ENCODE peak calls at places on chromosome 9, in six cellular contexts. T is foreskin keratinocyte, K is H1, U is tibial artery, P is GM23248, Y is uterus. A is an unnamed sample.

GRCh38 chr9:116133163-116133562 is 20.4 kb upstream of the PAPPA start:
- DNase-seq in Y (no peak), P (no peak), T (no peak), K (no peak), U (no peak), A (no peak)

GRCh38 chr9:99040911-99041582 is 63.9 kb upstream of the TGFBR1 start:
- DNase-seq in T (no peak), P (peak; percentile 91), K (no peak), Y (no peak), U (no peak), A (no peak)

GRCh38 chr9:122179690-122180074 is 20.0 kb downstream of the MORN5 start:
- DNase-seq in P (peak; percentile 75), Y (no peak), K (no peak), U (no peak), T (no peak), A (no peak)

GRCh38 chr9:136316896-136317676 is 10.3 kb upstream of the GPSM1 start:
- DNase-seq in P (no peak), T (no peak), Y (no peak), U (no peak), K (no peak), A (no peak)

GRCh38 chr9:28810375-28811075 is 1237.2 kb upstream of the C9orf72 start:
- DNase-seq in Y (no peak), K (no peak), U (no peak), T (peak; percentile 73), P (no peak), A (no peak)

GRCh38 chr9:4375424-4376195 is 75.7 kb upstream of the GLIS3 start:
- DNase-seq in T (peak; percentile 76), U (no peak), Y (no peak), P (peak; percentile 89), K (no peak), A (no peak)

GRCh38 chr9:14769235-14769580 is 46.7 kb upstream of the CER1 start:
- DNase-seq in Y (no peak), P (peak; percentile 34), U (no peak), T (no peak), K (no peak), A (no peak)

GRCh38 chr9:81490605-81491331 is 198.6 kb downstream of the TLE1 start:
- DNase-seq in K (no peak), Y (no peak), T (peak; percentile 49), P (peak; percentile 55), U (no peak), A (no peak)

GRCh38 chr9:120692901-120693573 is 21.2 kb downstream of the MEGF9 start:
- DNase-seq in U (no peak), T (no peak), P (peak; percentile 57), K (no peak), Y (no peak), A (no peak)

GRCh38 chr9:114678847-114679246 is 3.1 kb downstream of the TEX48 start:
- DNase-seq in U (no peak), Y (no peak), K (no peak), P (peak; percentile 60), T (no peak), A (no peak)

GRCh38 chr9:82763631-82764030 is 299.3 kb downstream of the RASEF start:
- DNase-seq in U (no peak), Y (no peak), K (no peak), T (no peak), P (no peak), A (no peak)

GRCh38 chr9:3893519-3893918 is 367.7 kb upstream of the RFX3 start:
- DNase-seq in T (no peak), K (no peak), Y (no peak), P (no peak), U (no peak), A (peak; percentile 33)

GRCh38 chr9:93129691-93130500 is 4.2 kb downstream of the NINJ1 start:
- DNase-seq in U (peak; percentile 72), P (no peak), T (no peak), K (no peak), Y (no peak), A (peak; percentile 40)

GRCh38 chr9:34211395-34211794 is 32.6 kb downstream of the UBAP1 start:
- DNase-seq in K (no peak), P (no peak), Y (no peak), U (no peak), T (no peak), A (no peak)

GRCh38 chr9:110432253-110432652 is 94.6 kb upstream of the TXNDC8 start:
- DNase-seq in K (no peak), T (no peak), Y (no peak), P (peak; percentile 89), U (no peak), A (no peak)

GRCh38 chr9:107874591-107875374 is 385.2 kb upstream of the KLF4 start:
- DNase-seq in Y (no peak), K (no peak), T (no peak), P (peak; percentile 74), U (no peak), A (no peak)

GRCh38 chr9:114931407-114931806 is 1.0 kb upstream of the TNFSF8 start:
- DNase-seq in K (no peak), T (no peak), P (no peak), U (no peak), Y (no peak), A (no peak)

GRCh38 chr9:136696502-136696901 is 9.2 kb upstream of the AGPAT2 start:
- DNase-seq in T (no peak), U (no peak), P (no peak), Y (no peak), K (no peak), A (no peak)

GRCh38 chr9:93132287-93132927 is 1.6 kb downstream of the NINJ1 start:
- DNase-seq in T (no peak), P (peak; percentile 82), K (no peak), U (peak; percentile 92), Y (peak; percentile 47), A (peak; percentile 95)

GRCh38 chr9:130837644-130838043 is 2.6 kb downstream of the ABL1 start:
- DNase-seq in K (no peak), U (no peak), T (no peak), P (no peak), Y (no peak), A (no peak)
- H3K27ac ChIP-seq in K (no peak overlapping the region), U (peak overlapping the region; percentile 91), T (no peak overlapping the region), P (peak overlapping the region; percentile 96), Y (peak overlapping the region; percentile 98), A (peak overlapping the region; percentile 21)

DNA sequence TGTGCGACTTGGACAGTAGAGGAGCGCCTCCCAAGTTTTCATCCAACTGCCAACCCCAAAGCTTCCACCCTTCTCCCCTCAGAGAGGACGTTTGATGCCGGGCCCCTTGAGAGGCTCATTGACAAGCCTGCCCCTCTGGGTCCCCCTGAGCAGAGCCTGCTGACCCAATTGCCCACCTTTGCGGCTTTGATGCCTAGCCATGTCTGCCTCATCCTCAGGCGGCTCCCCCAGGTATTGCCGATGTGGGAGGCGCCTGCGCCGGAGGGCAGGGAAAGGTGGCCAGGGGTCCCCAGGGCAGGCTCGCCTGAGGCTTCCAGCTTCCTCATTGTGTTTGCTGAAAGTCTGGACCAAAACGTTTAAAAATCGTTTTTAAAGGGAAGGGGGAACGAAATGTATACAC is 1.4 kb downstream of the ODF2 start:
- DNase-seq in Y (no peak), U (no peak), K (no peak), P (no peak), T (no peak), A (no peak)
- H3K27ac ChIP-seq in Y (no peak overlapping the region), U (no peak overlapping the region), K (no peak overlapping the region), P (no peak overlapping the region), T (no peak overlapping the region), A (no peak overlapping the region)

DNA sequence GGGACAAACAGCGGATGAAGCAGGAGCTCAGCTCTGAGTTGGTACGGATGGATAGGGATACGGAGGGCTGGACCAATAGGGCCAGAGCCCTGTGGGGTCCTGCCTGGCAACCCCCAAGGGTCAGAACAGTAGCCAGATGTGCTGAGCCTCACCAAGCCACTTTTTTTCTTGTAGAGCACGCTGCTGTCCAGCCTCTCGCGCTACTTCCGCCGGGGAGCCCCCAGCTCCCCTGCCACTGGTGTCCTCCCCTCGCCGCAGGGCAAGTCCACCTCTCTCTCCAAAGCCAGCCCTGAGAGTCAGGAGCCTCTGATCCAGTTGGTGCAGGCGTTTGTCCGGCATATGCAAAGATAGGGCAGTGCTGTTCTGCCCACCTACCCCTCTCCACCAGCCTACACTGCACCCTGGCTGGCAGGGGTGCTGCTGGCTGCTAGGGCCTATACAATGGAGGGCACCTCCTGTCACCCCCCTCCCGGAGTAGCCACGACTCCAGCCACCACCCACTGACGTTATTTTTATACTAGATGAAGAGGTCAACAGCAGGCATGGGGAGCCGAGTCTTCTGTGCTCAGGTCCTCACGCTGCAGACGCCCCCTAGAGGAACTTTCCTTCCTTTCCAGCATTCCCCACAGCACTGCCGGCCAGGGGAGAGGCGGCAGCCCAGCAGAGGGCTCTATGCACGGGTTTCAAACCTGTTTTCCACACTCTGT is 21.6 kb downstream of the SH3GLB2 start:
- DNase-seq in T (no peak), P (peak; percentile 87), K (peak; percentile 64), Y (peak; percentile 58), U (peak; percentile 82), A (peak; percentile 52)
- H3K27ac ChIP-seq in T (no peak overlapping the region), P (no peak overlapping the region), K (no peak overlapping the region), Y (no peak overlapping the region), U (peak overlapping the region; percentile 73), A (no peak overlapping the region)

GRCh38 chr9:27529316-27530278 is at the start of gene MOB3B:
- DNase-seq in P (peak; percentile 74), U (peak; percentile 90), Y (peak; percentile 88), T (no peak), K (no peak), A (peak; percentile 79)
- H3K27ac ChIP-seq in P (no peak within 1 kb of the TSS), U (peak within 1 kb of the TSS; percentile 92), Y (peak within 1 kb of the TSS; percentile 95), T (peak within 1 kb of the TSS; percentile 94), K (peak within 1 kb of the TSS; percentile 67), A (peak within 1 kb of the TSS; percentile 92)

GRCh38 chr9:75142208-75142607 is 53.9 kb downstream of the OSTF1 start:
- DNase-seq in Y (no peak), P (no peak), U (no peak), T (no peak), K (no peak), A (no peak)
- H3K27ac ChIP-seq in Y (no peak overlapping the region), P (no peak overlapping the region), U (no peak overlapping the region), T (no peak overlapping the region), K (no peak overlapping the region), A (no peak overlapping the region)